ENCODE peak calls at places on chromosomes 1 and 21, in nine cellular contexts. R, G, Q, I, D, N, K, J and W are unnamed samples.

GRCh38 chr1:177517556-177517955 is 346.8 kb downstream of the BRINP2 start:
- DNase-seq in R (no peak), G (no peak), Q (no peak), I (peak; percentile 66), D (peak; percentile 84), N (no peak), K (no peak), J (no peak), W (no peak)

GRCh38 chr1:36585760-36586072 is 103.0 kb upstream of the CSF3R start:
- DNase-seq in R (no peak), G (no peak), Q (no peak), I (no peak), D (peak; percentile 75), N (no peak), K (no peak), J (no peak), W (no peak)

GRCh38 chr21:45288441-45288841 is 746 bp upstream of the POFUT2 start:
- DNase-seq in R (peak; percentile 30), G (peak; percentile 39), Q (no peak), I (no peak), D (no peak), N (peak; percentile 34), K (peak; percentile 87), J (no peak), W (no peak)

GRCh38 chr1:226814751-226815496 is 55.5 kb upstream of the PSEN2 start:
- DNase-seq in R (peak; percentile 63), G (no peak), Q (peak; percentile 47), I (peak; percentile 80), D (peak; percentile 89), N (peak; percentile 73), K (peak; percentile 96), J (peak; percentile 57), W (peak; percentile 38)

GRCh38 chr1:181135815-181136737 is 47.6 kb downstream of the IER5 start:
- DNase-seq in R (no peak), G (no peak), Q (no peak), I (peak; percentile 94), D (peak; percentile 85), N (no peak), K (no peak), J (peak; percentile 67), W (no peak)

GRCh38 chr1:41698916-41699860 is 214.7 kb upstream of the EDN2 start:
- DNase-seq in R (no peak), G (no peak), Q (no peak), I (no peak), D (no peak), N (peak; percentile 52), K (no peak), J (no peak), W (no peak)

GRCh38 chr1:9413143-9413876 is 120.6 kb downstream of the SPSB1 start:
- DNase-seq in R (peak; percentile 86), G (peak; percentile 55), Q (peak; percentile 55), I (peak; percentile 91), D (peak; percentile 79), N (peak; percentile 66), K (peak; percentile 89), J (peak; percentile 49), W (peak; percentile 35)

GRCh38 chr1:117122297-117123025 is 912 bp upstream of the TRIM45 start:
- DNase-seq in R (no peak), G (peak; percentile 63), Q (no peak), I (no peak), D (no peak), N (no peak), K (no peak), J (no peak), W (no peak)

GRCh38 chr1:209882942-209883340 is 55.1 kb upstream of the SYT14 start:
- DNase-seq in R (no peak), G (no peak), Q (no peak), I (no peak), D (no peak), N (no peak), K (no peak), J (no peak), W (no peak)

GRCh38 chr1:9629445-9630201 is 21.9 kb upstream of the PIK3CD start:
- DNase-seq in R (peak; percentile 46), G (no peak), Q (peak; percentile 59), I (no peak), D (no peak), N (peak; percentile 67), K (peak; percentile 89), J (no peak), W (no peak)

GRCh38 chr1:76190749-76191424 is 116.3 kb downstream of the ST6GALNAC3 start:
- DNase-seq in R (no peak), G (no peak), Q (no peak), I (no peak), D (no peak), N (no peak), K (no peak), J (no peak), W (no peak)
- TF ChIP-seq CTCF in R (no peak), G (no peak), Q (no peak), I (no peak), D (no peak), N (no peak), K (no peak), J (no peak), W (no peak)

GRCh38 chr1:202561726-202562442 is 148.4 kb downstream of the SYT2 start:
- DNase-seq in R (no peak), G (no peak), Q (no peak), I (no peak), D (no peak), N (no peak), K (no peak), J (no peak), W (no peak)
- TF ChIP-seq CTCF in R (no peak), G (peak; percentile 36), Q (peak; percentile 19), I (peak; percentile 46), D (peak; percentile 31), N (no peak), K (no peak), J (no peak), W (no peak)

GRCh38 chr1:44637590-44638411 is 36.5 kb downstream of the TMEM53 start:
- DNase-seq in R (no peak), G (peak; percentile 88), Q (no peak), I (no peak), D (no peak), N (no peak), K (no peak), J (no peak), W (no peak)

GRCh38 chr1:44634790-44635189 is 39.5 kb downstream of the TMEM53 start:
- DNase-seq in R (no peak), G (no peak), Q (no peak), I (no peak), D (no peak), N (no peak), K (no peak), J (no peak), W (no peak)

GRCh38 chr1:44636067-44636466 is 38.2 kb downstream of the TMEM53 start:
- DNase-seq in R (no peak), G (no peak), Q (no peak), I (no peak), D (no peak), N (no peak), K (no peak), J (no peak), W (no peak)

GRCh38 chr1:44635439-44635838 is 38.8 kb downstream of the TMEM53 start:
- DNase-seq in R (no peak), G (no peak), Q (no peak), I (no peak), D (no peak), N (no peak), K (no peak), J (no peak), W (no peak)

GRCh38 chr1:44636711-44637589 is 37.3 kb downstream of the TMEM53 start:
- DNase-seq in R (no peak), G (no peak), Q (no peak), I (peak; percentile 59), D (peak; percentile 42), N (no peak), K (no peak), J (no peak), W (no peak)
- TF ChIP-seq CTCF in R (no peak), G (no peak), Q (no peak), I (no peak), D (no peak), N (no peak), K (no peak), J (no peak), W (no peak)

GRCh38 chr1:207458409-207458808 is 4.3 kb downstream of the CR2 start:
- DNase-seq in R (no peak), G (no peak), Q (no peak), I (no peak), D (no peak), N (no peak), K (no peak), J (no peak), W (no peak)

GRCh38 chr1:207453710-207454045 is 450 bp upstream of the CR2 start:
- DNase-seq in R (no peak), G (no peak), Q (no peak), I (no peak), D (no peak), N (no peak), K (no peak), J (no peak), W (no peak)

GRCh38 chr1:207459008-207459407 is 4.9 kb downstream of the CR2 start:
- DNase-seq in R (no peak), G (no peak), Q (no peak), I (no peak), D (no peak), N (no peak), K (no peak), J (no peak), W (no peak)

GRCh38 chr1:207455183-207455754 is 1.1 kb downstream of the CR2 start:
- DNase-seq in R (no peak), G (no peak), Q (no peak), I (no peak), D (no peak), N (no peak), K (no peak), J (no peak), W (no peak)

DNA sequence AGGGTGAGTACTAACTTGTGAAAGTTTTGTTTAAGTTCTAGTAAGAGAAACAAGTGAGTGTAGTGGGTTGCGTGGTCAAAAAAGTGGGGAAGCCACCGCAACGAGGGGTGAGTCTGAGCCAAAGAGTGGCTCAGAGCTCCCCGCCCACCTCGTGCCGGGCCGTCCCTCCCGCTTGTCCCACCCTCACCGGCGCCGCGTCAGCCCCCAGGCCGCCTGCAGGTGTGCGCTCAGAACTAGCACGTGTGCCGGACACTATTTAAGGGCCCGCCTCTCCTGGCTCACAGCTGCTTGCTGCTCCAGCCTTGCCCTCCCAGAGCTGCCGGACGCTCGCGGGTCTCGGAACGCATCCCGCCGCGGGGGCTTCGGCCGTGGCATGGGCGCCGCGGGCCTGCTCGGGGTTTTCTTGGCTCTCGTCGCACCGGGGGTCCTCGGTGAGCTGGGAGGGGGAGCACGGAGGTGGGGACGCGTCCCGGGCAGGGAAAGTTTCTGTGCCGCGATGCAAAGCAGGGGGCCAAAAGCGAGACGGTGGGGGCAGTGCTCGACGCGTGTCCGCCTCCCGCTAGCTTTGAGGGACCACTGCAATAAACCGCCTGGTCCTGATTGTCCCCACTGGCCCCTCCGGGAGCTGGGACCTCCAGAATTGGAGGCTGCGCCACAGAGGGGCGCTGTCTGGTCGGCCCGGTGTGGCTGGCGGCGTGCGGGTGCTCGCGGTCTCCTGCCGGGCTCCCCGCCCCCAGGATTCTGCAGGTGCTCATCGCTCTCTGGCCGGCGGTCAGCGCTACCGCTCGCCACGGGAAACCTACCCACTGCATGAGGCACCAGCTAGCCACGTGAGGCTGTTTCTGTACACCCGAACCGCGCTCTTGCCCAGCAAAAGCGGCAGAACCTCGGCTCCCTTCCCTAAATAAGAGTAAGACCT is at the start of gene CR2:
- DNase-seq in R (peak; percentile 58), G (peak; percentile 81), Q (peak; percentile 16), I (no peak), D (peak; percentile 21), N (peak; percentile 71), K (no peak), J (peak; percentile 4), W (no peak)
- TF ChIP-seq CTCF in R (no peak), G (peak; percentile 56), Q (no peak), I (no peak), D (peak; percentile 27), N (no peak), K (no peak), J (peak; percentile 14), W (no peak)